ENCODE peak calls at places on chromosomes 2 and 18, in four cellular contexts. One of them, this sample, is unnamed.
A peak's percentile ranks its signal among the peaks of the same experiment; 100 is the strongest.

GRCh38 chr2:231545105-231545902 is 15.1 kb upstream of the NMUR1 start:
- DNase-seq in DMS153: no peak
- DNase-seq in SJSA1: peak; percentile 78
- DNase-seq in choroid plexus epithelial cell: peak; percentile 89
- DNase-seq in this sample: peak; percentile 54

GRCh38 chr2:3483227-3483985 is 35.9 kb downstream of the ADI1 start:
- DNase-seq in DMS153: peak; percentile 99
- DNase-seq in SJSA1: no peak
- DNase-seq in choroid plexus epithelial cell: peak; percentile 60
- DNase-seq in this sample: peak; percentile 51

GRCh38 chr18:57422313-57422872 is 12.8 kb upstream of the ONECUT2 start:
- DNase-seq in DMS153: peak; percentile 67
- DNase-seq in SJSA1: no peak
- DNase-seq in choroid plexus epithelial cell: no peak
- DNase-seq in this sample: no peak

GRCh38 chr18:23740105-23740830 is 51.0 kb downstream of the LAMA3 start:
- DNase-seq in DMS153: no peak
- DNase-seq in SJSA1: no peak
- DNase-seq in choroid plexus epithelial cell: peak; percentile 45
- DNase-seq in this sample: peak; percentile 34

GRCh38 chr2:81650048-81650971 is 1345.8 kb upstream of the LRRTM1 start:
- DNase-seq in DMS153: no peak
- DNase-seq in SJSA1: no peak
- DNase-seq in choroid plexus epithelial cell: peak; percentile 0
- DNase-seq in this sample: no peak

GRCh38 chr18:50879302-50880107 is 587 bp downstream of the ME2 start:
- DNase-seq in DMS153: no peak
- DNase-seq in SJSA1: peak; percentile 52
- DNase-seq in choroid plexus epithelial cell: peak; percentile 70
- DNase-seq in this sample: peak; percentile 60

GRCh38 chr2:5021148-5021547 is 671.0 kb upstream of the SOX11 start:
- DNase-seq in DMS153: peak; percentile 29
- DNase-seq in SJSA1: no peak
- DNase-seq in choroid plexus epithelial cell: peak; percentile 3
- DNase-seq in this sample: no peak

GRCh38 chr2:16633632-16634430 is 31.8 kb downstream of the CYRIA start:
- DNase-seq in DMS153: no peak
- DNase-seq in SJSA1: no peak
- DNase-seq in choroid plexus epithelial cell: peak; percentile 71
- DNase-seq in this sample: peak; percentile 55

GRCh38 chr18:79785831-79786230 is 11.9 kb upstream of the KCNG2 start:
- DNase-seq in DMS153: no peak
- DNase-seq in SJSA1: no peak
- DNase-seq in choroid plexus epithelial cell: no peak
- DNase-seq in this sample: no peak

GRCh38 chr2:208062113-208062512 is 36.8 kb upstream of the PLEKHM3 start:
- DNase-seq in DMS153: no peak
- DNase-seq in SJSA1: no peak
- DNase-seq in choroid plexus epithelial cell: peak; percentile 71
- DNase-seq in this sample: peak; percentile 39

GRCh38 chr2:29201979-29202378 is 86.8 kb downstream of the CLIP4 start:
- DNase-seq in DMS153: no peak
- DNase-seq in SJSA1: no peak
- DNase-seq in choroid plexus epithelial cell: no peak
- DNase-seq in this sample: no peak

GRCh38 chr18:76697441-76697901 is 124.9 kb upstream of the ZNF236 start:
- DNase-seq in DMS153: peak; percentile 32
- DNase-seq in SJSA1: no peak
- DNase-seq in choroid plexus epithelial cell: peak; percentile 58
- DNase-seq in this sample: peak; percentile 23

GRCh38 chr2:68027959-68028358 is 34.8 kb downstream of the C1D start:
- DNase-seq in DMS153: no peak
- DNase-seq in SJSA1: no peak
- DNase-seq in choroid plexus epithelial cell: no peak
- DNase-seq in this sample: no peak

GRCh38 chr2:63048367-63049171 is 2.1 kb upstream of the OTX1 start:
- DNase-seq in DMS153: peak; percentile 2
- DNase-seq in SJSA1: no peak
- DNase-seq in choroid plexus epithelial cell: no peak
- DNase-seq in this sample: no peak

GRCh38 chr2:45707034-45707433 is 55.6 kb downstream of the PRKCE start:
- DNase-seq in DMS153: no peak
- DNase-seq in SJSA1: no peak
- DNase-seq in choroid plexus epithelial cell: no peak
- DNase-seq in this sample: no peak

GRCh38 chr18:45254683-45255082 is 360.6 kb upstream of the SLC14A2 start:
- DNase-seq in DMS153: no peak
- DNase-seq in SJSA1: no peak
- DNase-seq in choroid plexus epithelial cell: no peak
- DNase-seq in this sample: no peak

GRCh38 chr2:206989306-206989705 is 50.0 kb downstream of the CPO start:
- DNase-seq in DMS153: no peak
- DNase-seq in SJSA1: peak; percentile 16
- DNase-seq in choroid plexus epithelial cell: peak; percentile 49
- DNase-seq in this sample: peak; percentile 18

GRCh38 chr2:235051436-235052260 is 99.8 kb downstream of the SH3BP4 start:
- DNase-seq in DMS153: no peak
- DNase-seq in SJSA1: peak; percentile 99
- DNase-seq in choroid plexus epithelial cell: peak; percentile 11
- DNase-seq in this sample: peak; percentile 60

GRCh38 chr2:229408356-229408755 is 137.3 kb upstream of the PID1 start:
- DNase-seq in DMS153: peak; percentile 65
- DNase-seq in SJSA1: peak; percentile 96
- DNase-seq in choroid plexus epithelial cell: peak; percentile 97
- DNase-seq in this sample: peak; percentile 94

GRCh38 chr2:109046925-109047508 is 58.0 kb upstream of the EDAR start:
- DNase-seq in DMS153: no peak
- DNase-seq in SJSA1: no peak
- DNase-seq in choroid plexus epithelial cell: no peak
- DNase-seq in this sample: no peak

GRCh38 chr2:169734172-169734847 is 678 bp downstream of the KLHL23 start:
- DNase-seq in DMS153: no peak
- DNase-seq in SJSA1: no peak
- DNase-seq in choroid plexus epithelial cell: peak; percentile 23
- DNase-seq in this sample: peak; percentile 22

GRCh38 chr18:75204978-75205759 is 3.8 kb downstream of the PTGR3 start:
- DNase-seq in DMS153: no peak
- DNase-seq in SJSA1: no peak
- DNase-seq in choroid plexus epithelial cell: no peak
- DNase-seq in this sample: peak; percentile 65

GRCh38 chr2:15136639-15137038 is 424.5 kb downstream of the NBAS start:
- DNase-seq in DMS153: no peak
- DNase-seq in SJSA1: no peak
- DNase-seq in choroid plexus epithelial cell: no peak
- DNase-seq in this sample: no peak

GRCh38 chr2:26712486-26713465 is 20.3 kb downstream of the KCNK3 start:
- DNase-seq in DMS153: peak; percentile 79
- DNase-seq in SJSA1: no peak
- DNase-seq in choroid plexus epithelial cell: no peak
- DNase-seq in this sample: no peak

GRCh38 chr2:174663572-174663971 is 66.0 kb upstream of the WIPF1 start:
- DNase-seq in DMS153: no peak
- DNase-seq in SJSA1: peak; percentile 67
- DNase-seq in choroid plexus epithelial cell: no peak
- DNase-seq in this sample: peak; percentile 32

GRCh38 chr2:189232759-189233406 is 53.3 kb upstream of the COL5A2 start:
- DNase-seq in DMS153: no peak
- DNase-seq in SJSA1: no peak
- DNase-seq in choroid plexus epithelial cell: no peak
- DNase-seq in this sample: no peak

GRCh38 chr18:23884712-23885375 is 129.7 kb upstream of the TTC39C start:
- DNase-seq in DMS153: peak; percentile 62
- DNase-seq in SJSA1: no peak
- DNase-seq in choroid plexus epithelial cell: no peak
- DNase-seq in this sample: no peak

GRCh38 chr18:44848931-44849330 is 168.2 kb downstream of the SETBP1 start:
- DNase-seq in DMS153: peak; percentile 32
- DNase-seq in SJSA1: no peak
- DNase-seq in choroid plexus epithelial cell: peak; percentile 58
- DNase-seq in this sample: no peak